ENCODE peak calls at places on chromosomes 2 and 18, in eight cellular contexts. One of them, this sample, is unnamed. For H3K4me1, the result is how much of the 10 kb centered on the place peaks cover.

GRCh38 chr2:112026509-112026908 is 28.6 kb upstream of the TMEM87B start:
- DNase-seq in K562: peak
- DNase-seq in tibial nerve: no peak
- DNase-seq in fibroblast of lung: no peak
- DNase-seq in ovary: no peak
- DNase-seq in Peyer's patch: no peak
- DNase-seq in heart left ventricle: no peak
- DNase-seq in A549: no peak
- DNase-seq in this sample: no peak

GRCh38 chr2:28746504-28747111 is 5.0 kb upstream of the PPP1CB start:
- DNase-seq in K562: no peak
- DNase-seq in tibial nerve: no peak
- DNase-seq in fibroblast of lung: no peak
- DNase-seq in ovary: no peak
- DNase-seq in Peyer's patch: no peak
- DNase-seq in heart left ventricle: no peak
- DNase-seq in A549: no peak
- DNase-seq in this sample: no peak

GRCh38 chr2:64819371-64819770 is 165.7 kb upstream of the SERTAD2 start:
- DNase-seq in K562: no peak
- DNase-seq in tibial nerve: no peak
- DNase-seq in fibroblast of lung: no peak
- DNase-seq in ovary: no peak
- DNase-seq in Peyer's patch: no peak
- DNase-seq in heart left ventricle: no peak
- DNase-seq in A549: no peak
- DNase-seq in this sample: no peak

GRCh38 chr2:109266998-109267854 is 138.2 kb downstream of the SH3RF3 start:
- DNase-seq in K562: no peak
- DNase-seq in tibial nerve: no peak
- DNase-seq in fibroblast of lung: no peak
- DNase-seq in ovary: no peak
- DNase-seq in Peyer's patch: no peak
- DNase-seq in heart left ventricle: peak
- DNase-seq in A549: no peak
- DNase-seq in this sample: no peak

GRCh38 chr2:235495373-235496238 is 1.8 kb downstream of the AGAP1 start:
- DNase-seq in K562: no peak
- DNase-seq in tibial nerve: no peak
- DNase-seq in fibroblast of lung: no peak
- DNase-seq in ovary: no peak
- DNase-seq in Peyer's patch: no peak
- DNase-seq in heart left ventricle: no peak
- DNase-seq in A549: no peak
- DNase-seq in this sample: no peak

GRCh38 chr2:219368690-219369108 is 19.0 kb downstream of the DNPEP start:
- DNase-seq in K562: no peak
- DNase-seq in tibial nerve: no peak
- DNase-seq in fibroblast of lung: peak
- DNase-seq in ovary: no peak
- DNase-seq in Peyer's patch: no peak
- DNase-seq in heart left ventricle: no peak
- DNase-seq in A549: no peak
- DNase-seq in this sample: no peak

GRCh38 chr2:101231937-101232336 is 20.7 kb upstream of the CNOT11 start:
- DNase-seq in K562: peak
- DNase-seq in tibial nerve: no peak
- DNase-seq in fibroblast of lung: no peak
- DNase-seq in ovary: no peak
- DNase-seq in Peyer's patch: no peak
- DNase-seq in heart left ventricle: no peak
- DNase-seq in A549: no peak
- DNase-seq in this sample: no peak

GRCh38 chr2:72361516-72361915 is 213.9 kb upstream of the CYP26B1 start:
- DNase-seq in K562: no peak
- DNase-seq in tibial nerve: no peak
- DNase-seq in fibroblast of lung: no peak
- DNase-seq in ovary: no peak
- DNase-seq in Peyer's patch: no peak
- DNase-seq in heart left ventricle: no peak
- DNase-seq in A549: no peak
- DNase-seq in this sample: no peak

GRCh38 chr2:186757009-186757408 is 63.1 kb downstream of the FAM171B start:
- DNase-seq in K562: no peak
- DNase-seq in tibial nerve: no peak
- DNase-seq in fibroblast of lung: no peak
- DNase-seq in ovary: no peak
- DNase-seq in Peyer's patch: no peak
- DNase-seq in heart left ventricle: no peak
- DNase-seq in A549: no peak
- DNase-seq in this sample: no peak

GRCh38 chr2:178863856-178864620 is 56.8 kb upstream of the TTN start:
- DNase-seq in K562: no peak
- DNase-seq in tibial nerve: no peak
- DNase-seq in fibroblast of lung: peak
- DNase-seq in ovary: peak
- DNase-seq in Peyer's patch: no peak
- DNase-seq in heart left ventricle: peak
- DNase-seq in A549: no peak
- DNase-seq in this sample: no peak

GRCh38 chr2:212609499-212609898 is 70.9 kb upstream of the ERBB4 start:
- DNase-seq in K562: no peak
- DNase-seq in tibial nerve: no peak
- DNase-seq in fibroblast of lung: no peak
- DNase-seq in ovary: no peak
- DNase-seq in Peyer's patch: no peak
- DNase-seq in heart left ventricle: no peak
- DNase-seq in A549: no peak
- DNase-seq in this sample: no peak

GRCh38 chr2:10336283-10336682 is 33.6 kb downstream of the HPCAL1 start:
- DNase-seq in K562: no peak
- DNase-seq in tibial nerve: no peak
- DNase-seq in fibroblast of lung: no peak
- DNase-seq in ovary: no peak
- DNase-seq in Peyer's patch: no peak
- DNase-seq in heart left ventricle: no peak
- DNase-seq in A549: no peak
- DNase-seq in this sample: no peak
- H3K4me1 ChIP-seq in K562: half or more
- H3K4me1 ChIP-seq in tibial nerve: under half
- H3K4me1 ChIP-seq in fibroblast of lung: under half
- H3K4me1 ChIP-seq in ovary: under half
- H3K4me1 ChIP-seq in Peyer's patch: under half
- H3K4me1 ChIP-seq in heart left ventricle: under half
- H3K4me1 ChIP-seq in A549: half or more
- H3K4me1 ChIP-seq in this sample: under half

DNA sequence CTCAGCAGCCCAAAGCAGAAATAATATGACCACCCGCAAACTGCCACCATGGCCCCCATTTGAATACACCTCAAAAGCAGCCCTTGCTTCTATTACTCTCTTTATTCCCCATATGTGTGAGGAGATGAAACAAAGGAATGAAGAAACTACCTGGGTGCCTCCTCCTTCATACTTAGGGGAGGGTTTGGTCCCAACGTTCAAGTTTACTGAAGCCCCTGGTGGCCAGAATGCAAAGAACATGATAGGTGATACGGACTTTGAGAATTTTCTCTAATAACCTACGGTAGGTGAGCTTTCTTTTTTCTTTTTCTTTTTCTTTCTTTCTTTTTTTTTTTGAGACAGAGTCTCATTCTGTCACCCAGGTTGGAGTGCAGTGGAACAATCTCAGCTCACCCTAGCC is 110.3 kb upstream of the FBXO11 start:
- DNase-seq in K562: peak
- DNase-seq in tibial nerve: no peak
- DNase-seq in fibroblast of lung: no peak
- DNase-seq in ovary: no peak
- DNase-seq in Peyer's patch: no peak
- DNase-seq in heart left ventricle: no peak
- DNase-seq in A549: peak
- DNase-seq in this sample: no peak
- TF ChIP-seq CTCF in K562: peak
- TF ChIP-seq CTCF in tibial nerve: no peak
- TF ChIP-seq CTCF in fibroblast of lung: no peak
- TF ChIP-seq CTCF in ovary: no peak
- TF ChIP-seq CTCF in Peyer's patch: no peak
- TF ChIP-seq CTCF in heart left ventricle: no peak
- TF ChIP-seq CTCF in A549: peak
- TF ChIP-seq CTCF in this sample: no peak

GRCh38 chr2:172708247-172708646 is 27.4 kb upstream of the RAPGEF4 start:
- DNase-seq in K562: no peak
- DNase-seq in tibial nerve: no peak
- DNase-seq in fibroblast of lung: no peak
- DNase-seq in ovary: no peak
- DNase-seq in Peyer's patch: no peak
- DNase-seq in heart left ventricle: no peak
- DNase-seq in A549: no peak
- DNase-seq in this sample: no peak

GRCh38 chr2:172712251-172712650 is 23.4 kb upstream of the RAPGEF4 start:
- DNase-seq in K562: no peak
- DNase-seq in tibial nerve: no peak
- DNase-seq in fibroblast of lung: no peak
- DNase-seq in ovary: no peak
- DNase-seq in Peyer's patch: no peak
- DNase-seq in heart left ventricle: peak
- DNase-seq in A549: no peak
- DNase-seq in this sample: no peak

GRCh38 chr2:172711110-172711509 is 24.5 kb upstream of the RAPGEF4 start:
- DNase-seq in K562: no peak
- DNase-seq in tibial nerve: no peak
- DNase-seq in fibroblast of lung: no peak
- DNase-seq in ovary: no peak
- DNase-seq in Peyer's patch: no peak
- DNase-seq in heart left ventricle: no peak
- DNase-seq in A549: no peak
- DNase-seq in this sample: no peak

GRCh38 chr2:172710584-172711024 is 25.0 kb upstream of the RAPGEF4 start:
- DNase-seq in K562: peak
- DNase-seq in tibial nerve: peak
- DNase-seq in fibroblast of lung: peak
- DNase-seq in ovary: no peak
- DNase-seq in Peyer's patch: no peak
- DNase-seq in heart left ventricle: no peak
- DNase-seq in A549: peak
- DNase-seq in this sample: no peak

GRCh38 chr2:172709566-172710291 is 25.9 kb upstream of the RAPGEF4 start:
- DNase-seq in K562: no peak
- DNase-seq in tibial nerve: no peak
- DNase-seq in fibroblast of lung: no peak
- DNase-seq in ovary: no peak
- DNase-seq in Peyer's patch: no peak
- DNase-seq in heart left ventricle: no peak
- DNase-seq in A549: no peak
- DNase-seq in this sample: no peak
- H3K4me3 ChIP-seq in K562: no peak
- H3K4me3 ChIP-seq in tibial nerve: no peak
- H3K4me3 ChIP-seq in fibroblast of lung: no peak
- H3K4me3 ChIP-seq in ovary: no peak
- H3K4me3 ChIP-seq in Peyer's patch: no peak
- H3K4me3 ChIP-seq in heart left ventricle: no peak
- H3K4me3 ChIP-seq in A549: no peak
- H3K4me3 ChIP-seq in this sample: no peak

DNA sequence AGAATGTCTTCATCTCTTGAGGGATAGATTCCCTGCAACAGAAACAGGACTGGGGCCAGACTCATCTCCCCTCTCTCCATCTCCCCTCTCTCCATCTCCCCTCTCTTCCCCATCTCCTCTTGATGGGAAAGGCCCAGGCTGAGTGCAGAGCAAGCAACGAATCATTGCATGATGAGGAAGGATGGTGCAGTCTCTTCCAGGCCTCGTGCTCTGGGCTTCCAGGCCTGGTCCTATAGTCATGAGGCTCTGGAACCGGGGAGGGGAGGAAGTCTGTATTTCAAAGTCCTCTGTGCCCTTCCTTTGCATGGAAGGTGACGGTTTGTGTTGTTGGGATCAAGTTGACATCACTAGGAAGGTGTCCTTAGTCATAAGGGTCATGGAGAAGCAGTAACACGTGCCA is 115.6 kb upstream of the NEDD4L start:
- DNase-seq in K562: no peak
- DNase-seq in tibial nerve: no peak
- DNase-seq in fibroblast of lung: no peak
- DNase-seq in ovary: no peak
- DNase-seq in Peyer's patch: no peak
- DNase-seq in heart left ventricle: no peak
- DNase-seq in A549: no peak
- DNase-seq in this sample: no peak
- H3K4me1 ChIP-seq in K562: under half
- H3K4me1 ChIP-seq in tibial nerve: under half
- H3K4me1 ChIP-seq in fibroblast of lung: under half
- H3K4me1 ChIP-seq in ovary: under half
- H3K4me1 ChIP-seq in Peyer's patch: under half
- H3K4me1 ChIP-seq in heart left ventricle: under half
- H3K4me1 ChIP-seq in A549: under half
- H3K4me1 ChIP-seq in this sample: under half

DNA sequence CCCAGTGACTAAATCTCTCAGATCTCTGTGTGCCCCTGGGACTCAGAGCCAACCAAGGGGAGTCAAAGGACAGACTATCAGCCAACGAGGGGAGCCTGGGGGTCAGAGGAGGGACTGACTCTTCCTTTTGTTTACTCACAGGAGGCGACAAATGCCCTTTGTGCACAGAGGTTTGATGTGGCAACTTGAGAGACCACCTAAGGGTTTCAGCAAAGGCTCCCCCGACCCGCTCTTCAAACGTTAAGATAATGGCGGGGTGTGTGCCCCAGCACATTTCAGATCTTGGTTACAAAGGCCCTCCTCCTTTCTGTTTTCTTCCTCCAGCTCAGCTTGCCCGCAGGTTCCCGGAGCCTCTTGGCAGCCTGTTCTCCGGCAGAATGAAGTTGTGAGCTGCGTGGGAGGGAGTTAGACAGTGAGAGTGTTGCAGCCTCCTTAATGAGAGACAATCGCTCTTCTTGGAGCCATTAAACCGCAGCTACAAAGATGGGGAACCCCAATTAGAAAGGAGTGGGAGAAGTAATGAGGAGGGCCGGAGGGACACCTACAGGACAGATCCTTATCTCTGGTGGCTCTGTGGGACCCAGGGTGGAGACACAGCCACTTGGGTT is 76.2 kb downstream of the KIAA2012 start:
- DNase-seq in K562: no peak
- DNase-seq in tibial nerve: peak
- DNase-seq in fibroblast of lung: peak
- DNase-seq in ovary: peak
- DNase-seq in Peyer's patch: no peak
- DNase-seq in heart left ventricle: no peak
- DNase-seq in A549: no peak
- DNase-seq in this sample: no peak
- TF ChIP-seq CTCF in K562: no peak
- TF ChIP-seq CTCF in tibial nerve: no peak
- TF ChIP-seq CTCF in fibroblast of lung: no peak
- TF ChIP-seq CTCF in ovary: no peak
- TF ChIP-seq CTCF in Peyer's patch: no peak
- TF ChIP-seq CTCF in heart left ventricle: no peak
- TF ChIP-seq CTCF in A549: no peak
- TF ChIP-seq CTCF in this sample: no peak

GRCh38 chr2:46568212-46569009 is 89.0 kb downstream of the TMEM247 start:
- DNase-seq in K562: no peak
- DNase-seq in tibial nerve: peak
- DNase-seq in fibroblast of lung: no peak
- DNase-seq in ovary: no peak
- DNase-seq in Peyer's patch: no peak
- DNase-seq in heart left ventricle: no peak
- DNase-seq in A549: no peak
- DNase-seq in this sample: no peak
- H3K4me3 ChIP-seq in K562: no peak
- H3K4me3 ChIP-seq in tibial nerve: no peak
- H3K4me3 ChIP-seq in fibroblast of lung: no peak
- H3K4me3 ChIP-seq in ovary: no peak
- H3K4me3 ChIP-seq in Peyer's patch: no peak
- H3K4me3 ChIP-seq in heart left ventricle: no peak
- H3K4me3 ChIP-seq in A549: no peak
- H3K4me3 ChIP-seq in this sample: no peak

GRCh38 chr2:177246000-177246399 is 18.5 kb downstream of the NFE2L2 start:
- DNase-seq in K562: no peak
- DNase-seq in tibial nerve: no peak
- DNase-seq in fibroblast of lung: no peak
- DNase-seq in ovary: no peak
- DNase-seq in Peyer's patch: no peak
- DNase-seq in heart left ventricle: no peak
- DNase-seq in A549: no peak
- DNase-seq in this sample: no peak
- H3K4me1 ChIP-seq in K562: half or more
- H3K4me1 ChIP-seq in tibial nerve: half or more
- H3K4me1 ChIP-seq in fibroblast of lung: under half
- H3K4me1 ChIP-seq in ovary: under half
- H3K4me1 ChIP-seq in Peyer's patch: half or more
- H3K4me1 ChIP-seq in heart left ventricle: half or more
- H3K4me1 ChIP-seq in A549: half or more
- H3K4me1 ChIP-seq in this sample: half or more